ENCODE peak calls at places on chromosomes 3 and 15, in six cellular contexts. One of them, this sample, is unnamed.

GRCh38 chr3:101036213-101036618 is 43.0 kb upstream of the ABI3BP start:
- DNase-seq in mammary epithelial cell: peak; percentile 91
- DNase-seq in tibial artery: no peak
- DNase-seq in cardiac muscle cell: peak; percentile 94
- DNase-seq in suprapubic skin: no peak
- DNase-seq in aorta: peak; percentile 50
- DNase-seq in this sample: no peak

GRCh38 chr3:107737909-107738308 is 215.1 kb downstream of the BBX start:
- DNase-seq in mammary epithelial cell: no peak
- DNase-seq in tibial artery: no peak
- DNase-seq in cardiac muscle cell: no peak
- DNase-seq in suprapubic skin: no peak
- DNase-seq in aorta: no peak
- DNase-seq in this sample: no peak

GRCh38 chr3:14721126-14721864 is 46.4 kb downstream of the C3orf20 start:
- DNase-seq in mammary epithelial cell: no peak
- DNase-seq in tibial artery: no peak
- DNase-seq in cardiac muscle cell: no peak
- DNase-seq in suprapubic skin: peak; percentile 35
- DNase-seq in aorta: no peak
- DNase-seq in this sample: no peak

GRCh38 chr3:169615833-169616232 is 47.7 kb downstream of the MECOM start:
- DNase-seq in mammary epithelial cell: no peak
- DNase-seq in tibial artery: no peak
- DNase-seq in cardiac muscle cell: no peak
- DNase-seq in suprapubic skin: no peak
- DNase-seq in aorta: no peak
- DNase-seq in this sample: no peak

GRCh38 chr15:31400222-31400927 is 73.7 kb downstream of the KLF13 start:
- DNase-seq in mammary epithelial cell: no peak
- DNase-seq in tibial artery: no peak
- DNase-seq in cardiac muscle cell: no peak
- DNase-seq in suprapubic skin: no peak
- DNase-seq in aorta: peak; percentile 27
- DNase-seq in this sample: no peak

GRCh38 chr15:63135804-63136203 is 14.1 kb downstream of the LACTB start:
- DNase-seq in mammary epithelial cell: peak; percentile 89
- DNase-seq in tibial artery: no peak
- DNase-seq in cardiac muscle cell: peak; percentile 88
- DNase-seq in suprapubic skin: no peak
- DNase-seq in aorta: no peak
- DNase-seq in this sample: no peak

GRCh38 chr3:41365973-41366372 is 166.7 kb downstream of the CTNNB1 start:
- DNase-seq in mammary epithelial cell: no peak
- DNase-seq in tibial artery: no peak
- DNase-seq in cardiac muscle cell: no peak
- DNase-seq in suprapubic skin: no peak
- DNase-seq in aorta: no peak
- DNase-seq in this sample: no peak

GRCh38 chr3:53850895-53851294 is 4.5 kb downstream of the IL17RB start:
- DNase-seq in mammary epithelial cell: no peak
- DNase-seq in tibial artery: no peak
- DNase-seq in cardiac muscle cell: peak; percentile 80
- DNase-seq in suprapubic skin: no peak
- DNase-seq in aorta: no peak
- DNase-seq in this sample: no peak

GRCh38 chr15:73951591-73951990 is 25.3 kb downstream of the LOXL1 start:
- DNase-seq in mammary epithelial cell: no peak
- DNase-seq in tibial artery: no peak
- DNase-seq in cardiac muscle cell: no peak
- DNase-seq in suprapubic skin: no peak
- DNase-seq in aorta: peak; percentile 58
- DNase-seq in this sample: no peak

GRCh38 chr3:8757551-8758518 is 11.6 kb downstream of the OXTR start:
- DNase-seq in mammary epithelial cell: peak; percentile 81
- DNase-seq in tibial artery: no peak
- DNase-seq in cardiac muscle cell: peak; percentile 35
- DNase-seq in suprapubic skin: peak; percentile 48
- DNase-seq in aorta: no peak
- DNase-seq in this sample: no peak

GRCh38 chr15:94040523-94041248 is 190.7 kb upstream of the MCTP2 start:
- DNase-seq in mammary epithelial cell: no peak
- DNase-seq in tibial artery: no peak
- DNase-seq in cardiac muscle cell: no peak
- DNase-seq in suprapubic skin: no peak
- DNase-seq in aorta: no peak
- DNase-seq in this sample: no peak

GRCh38 chr15:97482521-97482920 is 478.0 kb upstream of the ARRDC4 start:
- DNase-seq in mammary epithelial cell: no peak
- DNase-seq in tibial artery: no peak
- DNase-seq in cardiac muscle cell: no peak
- DNase-seq in suprapubic skin: no peak
- DNase-seq in aorta: no peak
- DNase-seq in this sample: no peak
- H3K9me3 ChIP-seq in mammary epithelial cell: peaks cover 2% of the 10 kb centered on the region
- H3K9me3 ChIP-seq in tibial artery: no peaks in the 10 kb centered on the region
- H3K9me3 ChIP-seq in cardiac muscle cell: no peaks in the 10 kb centered on the region
- H3K9me3 ChIP-seq in suprapubic skin: no peaks in the 10 kb centered on the region
- H3K9me3 ChIP-seq in aorta: no peaks in the 10 kb centered on the region
- H3K9me3 ChIP-seq in this sample: peaks cover 12% of the 10 kb centered on the region

GRCh38 chr15:64772964-64773363 is 2.4 kb downstream of the RBPMS2 start:
- DNase-seq in mammary epithelial cell: no peak
- DNase-seq in tibial artery: no peak
- DNase-seq in cardiac muscle cell: no peak
- DNase-seq in suprapubic skin: no peak
- DNase-seq in aorta: no peak
- DNase-seq in this sample: no peak
- H3K4me3 ChIP-seq in mammary epithelial cell: no peak overlapping the region
- H3K4me3 ChIP-seq in tibial artery: peak overlapping the region; percentile 76
- H3K4me3 ChIP-seq in cardiac muscle cell: peak overlapping the region; percentile 99
- H3K4me3 ChIP-seq in suprapubic skin: no peak overlapping the region
- H3K4me3 ChIP-seq in aorta: no peak overlapping the region
- H3K4me3 ChIP-seq in this sample: no peak overlapping the region

DNA sequence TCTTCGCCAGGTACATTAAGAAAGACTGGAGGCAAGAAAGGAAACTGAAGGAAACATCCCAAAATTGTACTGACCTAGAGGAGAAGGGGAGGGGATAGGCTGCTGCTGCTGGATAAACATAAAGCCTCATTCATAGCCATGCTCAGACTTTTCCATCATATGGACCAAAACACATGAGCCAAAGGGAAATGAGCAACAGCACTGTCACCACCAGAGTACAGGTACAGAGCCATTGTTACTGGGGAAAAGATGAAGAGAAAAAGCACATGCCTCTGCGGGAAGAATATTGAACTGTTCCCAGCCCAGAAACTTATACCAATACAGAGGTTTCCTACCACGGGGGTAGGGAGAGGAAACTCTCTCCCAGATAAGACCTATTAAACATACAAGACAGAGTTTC is 861.9 kb downstream of the NTRK3 start:
- DNase-seq in mammary epithelial cell: peak; percentile 56
- DNase-seq in tibial artery: no peak
- DNase-seq in cardiac muscle cell: no peak
- DNase-seq in suprapubic skin: no peak
- DNase-seq in aorta: no peak
- DNase-seq in this sample: no peak
- H3K9me3 ChIP-seq in mammary epithelial cell: peaks cover 3% of the 10 kb centered on the region
- H3K9me3 ChIP-seq in tibial artery: no peaks in the 10 kb centered on the region
- H3K9me3 ChIP-seq in cardiac muscle cell: no peaks in the 10 kb centered on the region
- H3K9me3 ChIP-seq in suprapubic skin: no peaks in the 10 kb centered on the region
- H3K9me3 ChIP-seq in aorta: peaks cover 3% of the 10 kb centered on the region
- H3K9me3 ChIP-seq in this sample: no peaks in the 10 kb centered on the region

GRCh38 chr3:62542185-62542584 is 168.8 kb upstream of the FEZF2 start:
- DNase-seq in mammary epithelial cell: no peak
- DNase-seq in tibial artery: no peak
- DNase-seq in cardiac muscle cell: no peak
- DNase-seq in suprapubic skin: no peak
- DNase-seq in aorta: no peak
- DNase-seq in this sample: no peak

GRCh38 chr3:62538706-62539356 is 165.5 kb upstream of the FEZF2 start:
- DNase-seq in mammary epithelial cell: no peak
- DNase-seq in tibial artery: no peak
- DNase-seq in cardiac muscle cell: no peak
- DNase-seq in suprapubic skin: no peak
- DNase-seq in aorta: no peak
- DNase-seq in this sample: no peak

GRCh38 chr3:62539762-62540161 is 166.4 kb upstream of the FEZF2 start:
- DNase-seq in mammary epithelial cell: no peak
- DNase-seq in tibial artery: no peak
- DNase-seq in cardiac muscle cell: no peak
- DNase-seq in suprapubic skin: no peak
- DNase-seq in aorta: no peak
- DNase-seq in this sample: no peak
- H3K4me3 ChIP-seq in mammary epithelial cell: no peak overlapping the region
- H3K4me3 ChIP-seq in tibial artery: no peak overlapping the region
- H3K4me3 ChIP-seq in cardiac muscle cell: no peak overlapping the region
- H3K4me3 ChIP-seq in suprapubic skin: no peak overlapping the region
- H3K4me3 ChIP-seq in aorta: no peak overlapping the region
- H3K4me3 ChIP-seq in this sample: no peak overlapping the region

GRCh38 chr3:76199382-76199781 is 414.0 kb upstream of the ZNF717 start:
- DNase-seq in mammary epithelial cell: no peak
- DNase-seq in tibial artery: no peak
- DNase-seq in cardiac muscle cell: no peak
- DNase-seq in suprapubic skin: no peak
- DNase-seq in aorta: no peak
- DNase-seq in this sample: no peak
- H3K9me3 ChIP-seq in mammary epithelial cell: peaks cover 11% of the 10 kb centered on the region
- H3K9me3 ChIP-seq in tibial artery: no peaks in the 10 kb centered on the region
- H3K9me3 ChIP-seq in cardiac muscle cell: no peaks in the 10 kb centered on the region
- H3K9me3 ChIP-seq in suprapubic skin: no peaks in the 10 kb centered on the region
- H3K9me3 ChIP-seq in aorta: no peaks in the 10 kb centered on the region
- H3K9me3 ChIP-seq in this sample: no peaks in the 10 kb centered on the region

DNA sequence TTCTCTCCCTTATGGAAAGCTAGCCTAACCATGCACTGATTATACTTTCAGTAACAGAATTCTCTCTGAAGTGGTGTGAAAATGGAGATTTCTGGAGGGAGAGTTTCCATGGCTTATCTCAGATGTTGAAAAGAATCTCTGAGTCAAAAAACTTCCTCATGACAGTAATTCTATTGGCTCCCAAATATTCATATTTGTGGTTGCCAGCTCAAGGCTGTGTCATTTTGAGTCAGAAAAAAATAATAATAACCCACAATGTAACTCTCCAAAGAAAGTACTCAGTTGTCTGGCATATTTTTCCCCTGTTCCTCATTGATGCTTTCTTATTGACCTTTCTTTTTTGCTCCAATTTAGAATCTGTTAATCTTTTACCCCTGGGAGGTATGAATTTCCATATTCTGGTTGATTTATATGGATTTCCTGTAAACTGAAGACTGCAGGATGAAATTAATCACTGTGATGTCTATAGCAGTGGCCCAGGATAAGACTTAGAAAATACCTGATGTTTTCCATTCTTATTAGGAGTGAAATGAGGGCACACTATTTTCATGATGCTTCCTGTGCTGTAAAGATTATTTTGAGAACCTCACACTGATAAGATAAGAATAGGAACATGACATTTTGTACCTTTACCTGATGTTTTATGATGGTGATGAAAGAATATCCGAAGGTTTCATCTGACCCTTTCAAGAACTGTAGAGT is 149.5 kb upstream of the EPHA3 start:
- DNase-seq in mammary epithelial cell: peak; percentile 78
- DNase-seq in tibial artery: no peak
- DNase-seq in cardiac muscle cell: peak; percentile 80
- DNase-seq in suprapubic skin: no peak
- DNase-seq in aorta: no peak
- DNase-seq in this sample: no peak
- H3K4me3 ChIP-seq in mammary epithelial cell: no peak overlapping the region
- H3K4me3 ChIP-seq in tibial artery: no peak overlapping the region
- H3K4me3 ChIP-seq in cardiac muscle cell: no peak overlapping the region
- H3K4me3 ChIP-seq in suprapubic skin: no peak overlapping the region
- H3K4me3 ChIP-seq in aorta: no peak overlapping the region
- H3K4me3 ChIP-seq in this sample: no peak overlapping the region

GRCh38 chr15:25177955-25178801 is 223.4 kb downstream of the SNRPN start:
- DNase-seq in mammary epithelial cell: no peak
- DNase-seq in tibial artery: peak; percentile 17
- DNase-seq in cardiac muscle cell: no peak
- DNase-seq in suprapubic skin: peak; percentile 24
- DNase-seq in aorta: peak; percentile 38
- DNase-seq in this sample: peak; percentile 28

GRCh38 chr15:25179673-25180511 is 225.1 kb downstream of the SNRPN start:
- DNase-seq in mammary epithelial cell: no peak
- DNase-seq in tibial artery: peak; percentile 18
- DNase-seq in cardiac muscle cell: no peak
- DNase-seq in suprapubic skin: peak; percentile 41
- DNase-seq in aorta: no peak
- DNase-seq in this sample: peak; percentile 14

GRCh38 chr15:25180606-25181289 is 226.0 kb downstream of the SNRPN start:
- DNase-seq in mammary epithelial cell: no peak
- DNase-seq in tibial artery: peak; percentile 11
- DNase-seq in cardiac muscle cell: no peak
- DNase-seq in suprapubic skin: peak; percentile 28
- DNase-seq in aorta: peak; percentile 24
- DNase-seq in this sample: peak; percentile 12

GRCh38 chr15:25176991-25177954 is 222.5 kb downstream of the SNRPN start:
- DNase-seq in mammary epithelial cell: no peak
- DNase-seq in tibial artery: peak; percentile 16
- DNase-seq in cardiac muscle cell: no peak
- DNase-seq in suprapubic skin: peak; percentile 28
- DNase-seq in aorta: peak; percentile 30
- DNase-seq in this sample: peak; percentile 15

GRCh38 chr15:25178835-25179672 is 224.3 kb downstream of the SNRPN start:
- DNase-seq in mammary epithelial cell: no peak
- DNase-seq in tibial artery: peak; percentile 7
- DNase-seq in cardiac muscle cell: no peak
- DNase-seq in suprapubic skin: peak; percentile 31
- DNase-seq in aorta: peak; percentile 29
- DNase-seq in this sample: peak; percentile 22
- H3K9me3 ChIP-seq in mammary epithelial cell: peaks cover 16% of the 10 kb centered on the region
- H3K9me3 ChIP-seq in tibial artery: no peaks in the 10 kb centered on the region
- H3K9me3 ChIP-seq in cardiac muscle cell: no peaks in the 10 kb centered on the region
- H3K9me3 ChIP-seq in suprapubic skin: peaks cover 45% of the 10 kb centered on the region
- H3K9me3 ChIP-seq in aorta: peaks cover 5% of the 10 kb centered on the region
- H3K9me3 ChIP-seq in this sample: peaks cover 2% of the 10 kb centered on the region